ENCODE peak calls at places on chromosome 11, in five cellular contexts. X is pancreas, G is heart right ventricle, U is testis, J is bronchial epithelial cell. Y is an unnamed sample.

GRCh38 chr11:67285541-67286498 is 3.3 kb upstream of the ANKRD13D start:
- DNase-seq in X (peak), G (peak), U (no peak), J (no peak), Y (no peak)

GRCh38 chr11:64267207-64267945 is 16.0 kb downstream of the PLCB3 start:
- DNase-seq in X (peak), G (peak), U (peak), J (no peak), Y (no peak)

GRCh38 chr11:12126352-12127019 is 16.1 kb downstream of the MICAL2 start:
- DNase-seq in X (no peak), G (no peak), U (no peak), J (peak), Y (no peak)

GRCh38 chr11:59574467-59574866 is 41.1 kb downstream of the OSBP start:
- DNase-seq in X (no peak), G (no peak), U (no peak), J (no peak), Y (no peak)

GRCh38 chr11:59754494-59754858 is 700 bp upstream of the STX3 start:
- DNase-seq in X (no peak), G (no peak), U (peak), J (peak), Y (peak)

GRCh38 chr11:12157241-12157661 is 46.9 kb downstream of the MICAL2 start:
- DNase-seq in X (no peak), G (no peak), U (peak), J (no peak), Y (no peak)

GRCh38 chr11:70901951-70902521 is 350.3 kb downstream of the SHANK2 start:
- DNase-seq in X (no peak), G (no peak), U (peak), J (no peak), Y (no peak)

GRCh38 chr11:92837595-92837994 is 131.9 kb upstream of the MTNR1B start:
- DNase-seq in X (no peak), G (no peak), U (no peak), J (peak), Y (no peak)

GRCh38 chr11:13136272-13136596 is 127.1 kb downstream of the RASSF10 start:
- DNase-seq in X (no peak), G (no peak), U (no peak), J (no peak), Y (no peak)

GRCh38 chr11:2475151-2475918 is 30.5 kb downstream of the KCNQ1 start:
- DNase-seq in X (no peak), G (no peak), U (no peak), J (no peak), Y (no peak)

GRCh38 chr11:2943711-2944118 is 14.5 kb upstream of the PHLDA2 start:
- DNase-seq in X (peak), G (no peak), U (no peak), J (peak), Y (no peak)

GRCh38 chr11:68002943-68003845 is 703 bp downstream of the UNC93B1 start:
- DNase-seq in X (peak), G (peak), U (no peak), J (no peak), Y (peak)

GRCh38 chr11:96207459-96208449 is 135.2 kb downstream of the MAML2 start:
- DNase-seq in X (no peak), G (no peak), U (no peak), J (peak), Y (no peak)

DNA sequence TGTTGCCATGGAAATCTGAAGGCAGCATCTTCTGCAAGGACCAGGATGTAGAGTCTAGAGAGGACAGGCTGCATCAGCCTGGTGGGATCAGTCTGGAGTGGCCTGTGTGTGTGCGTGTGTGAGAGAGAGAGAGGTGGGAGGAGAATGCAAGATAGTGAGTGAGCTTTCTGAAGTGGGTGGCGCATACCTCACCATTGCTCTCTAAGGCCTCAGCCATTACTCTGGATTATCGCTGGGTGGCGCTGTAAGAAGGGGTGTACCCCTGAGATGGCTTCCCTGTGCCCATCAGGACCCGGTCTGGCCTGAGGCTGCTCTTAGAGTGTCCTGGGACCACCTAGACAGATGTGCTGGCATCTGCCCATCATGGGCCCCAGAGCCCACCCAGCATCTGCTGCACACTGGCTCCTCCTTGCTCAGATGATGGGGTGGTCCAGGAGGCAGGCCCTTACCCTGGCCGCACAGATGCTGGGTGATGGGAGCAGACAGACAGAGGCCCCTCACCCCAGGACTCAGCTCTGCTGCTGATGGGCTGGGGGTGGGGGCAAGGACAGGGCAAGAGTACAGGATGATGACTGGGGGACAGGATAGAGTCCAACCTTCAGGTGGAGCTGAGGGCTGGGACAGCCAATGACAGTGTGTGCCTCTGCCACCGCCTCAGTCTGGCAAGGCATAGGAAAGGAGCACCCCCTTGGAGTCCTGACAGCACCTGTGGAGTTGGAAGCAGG is 25.7 kb upstream of the TUB start:
- DNase-seq in X (no peak), G (no peak), U (peak), J (no peak), Y (no peak)
- TF ChIP-seq CTCF in X (no peak), G (peak), U (no peak), J (no peak), Y (no peak)

GRCh38 chr11:119371778-119372182 is 9.7 kb downstream of the USP2 start:
- DNase-seq in X (no peak), G (no peak), U (peak), J (peak), Y (no peak)
- TF ChIP-seq CTCF in X (no peak), G (peak), U (peak), J (peak), Y (peak)

DNA sequence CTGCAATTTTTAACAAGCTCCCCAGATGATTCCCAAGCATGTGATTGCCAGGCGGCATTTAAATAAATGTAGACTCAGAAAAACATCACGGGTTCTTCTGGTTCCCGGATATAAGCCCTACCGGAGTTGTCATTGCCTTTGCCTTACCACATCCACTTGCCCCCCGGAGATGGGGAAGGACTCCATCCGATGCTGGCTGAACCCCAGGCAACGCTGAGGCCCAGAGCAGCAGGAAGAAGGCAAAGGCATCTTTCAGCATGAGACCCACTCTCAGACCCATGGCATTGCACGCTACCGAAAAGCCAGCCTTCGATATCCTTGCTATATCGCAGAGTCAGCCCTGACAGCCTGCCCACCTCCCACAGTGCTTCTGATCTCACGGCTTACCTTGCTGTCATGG is 134.1 kb downstream of the DSCAML1 start:
- DNase-seq in X (no peak), G (no peak), U (no peak), J (no peak), Y (no peak)
- TF ChIP-seq CTCF in X (no peak), G (no peak), U (no peak), J (no peak), Y (no peak)

DNA sequence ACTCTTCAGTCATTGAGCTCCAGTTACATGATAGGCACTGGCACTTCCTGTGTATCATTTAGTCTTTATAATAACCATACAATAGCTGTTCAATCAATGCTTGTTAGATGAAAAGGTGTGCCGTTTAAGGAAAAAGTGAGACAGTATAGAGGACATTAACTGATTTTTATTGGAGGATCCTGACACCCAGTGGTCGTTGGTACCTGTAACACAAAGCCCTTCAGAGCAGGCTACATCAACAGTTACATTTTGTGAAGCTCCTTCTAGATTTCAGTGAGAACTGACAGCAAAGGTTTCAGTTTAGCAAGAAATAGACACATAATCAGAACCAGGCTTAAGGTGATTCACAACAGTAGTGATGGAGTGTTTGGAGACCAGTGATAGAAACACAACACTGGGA is 44.2 kb downstream of the CCDC81 start:
- DNase-seq in X (no peak), G (no peak), U (no peak), J (peak), Y (no peak)
- TF ChIP-seq CTCF in X (no peak), G (no peak), U (no peak), J (peak), Y (no peak)

DNA sequence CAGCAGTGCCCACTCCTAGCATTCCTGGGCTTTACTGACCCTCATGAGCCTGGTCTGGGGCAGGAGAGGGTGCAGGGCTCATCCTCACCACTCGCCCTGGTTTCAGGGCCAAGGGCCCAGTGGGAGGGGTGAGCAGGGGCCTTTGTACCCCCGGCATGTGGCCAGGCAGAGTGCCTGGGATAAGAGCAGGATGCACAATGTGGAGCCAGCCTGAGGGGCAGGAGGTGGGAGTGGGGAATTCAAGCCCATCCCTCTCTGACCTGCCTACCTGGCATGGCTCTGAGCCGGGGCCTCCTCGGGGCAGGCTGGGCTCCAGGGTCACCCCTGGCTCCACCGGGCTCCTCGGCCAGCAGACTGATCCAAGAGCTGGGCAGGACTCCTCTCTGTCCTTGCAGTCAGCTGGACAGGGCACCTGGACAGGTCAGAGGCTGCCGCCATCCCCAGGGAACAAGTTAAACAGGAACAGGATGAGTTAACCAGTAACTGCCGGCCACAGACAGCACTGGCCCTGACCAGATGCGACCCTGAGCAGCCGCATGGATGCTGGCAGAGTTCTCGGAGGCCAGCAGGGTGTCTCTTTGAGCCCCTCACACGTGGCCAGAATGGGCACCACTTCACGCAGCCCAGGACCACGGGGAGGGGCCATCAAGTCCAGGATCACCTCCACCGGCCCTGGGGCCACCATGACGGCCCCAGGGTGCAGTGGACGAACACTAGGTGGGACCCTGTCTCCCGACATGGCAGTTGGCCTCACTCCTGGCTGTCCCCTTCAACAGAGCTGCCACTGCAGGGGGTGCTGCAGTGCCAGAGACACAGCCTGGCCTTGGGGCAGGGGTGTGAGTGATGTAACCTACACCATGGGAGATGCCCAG is 5.0 kb downstream of the SIGIRR start:
- DNase-seq in X (peak), G (no peak), U (no peak), J (no peak), Y (peak)
- TF ChIP-seq CTCF in X (no peak), G (no peak), U (no peak), J (no peak), Y (no peak)

GRCh38 chr11:117546431-117547160 is 218.9 kb downstream of the CEP164 start:
- DNase-seq in X (no peak), G (no peak), U (no peak), J (no peak), Y (no peak)
- TF ChIP-seq CTCF in X (no peak), G (no peak), U (no peak), J (no peak), Y (no peak)